ENCODE peak calls at places on chromosome 1, in four cellular contexts. Z, L, E and P are unnamed samples.

GRCh38 chr1:245155186-245156040 is 628 bp downstream of the KIF26B start:
- DNase-seq in Z (no peak), L (no peak), E (no peak), P (no peak)

GRCh38 chr1:168585191-168585590 is 8.8 kb downstream of the XCL1 start:
- DNase-seq in Z (no peak), L (no peak), E (no peak), P (no peak)

GRCh38 chr1:174692313-174692712 is 244.5 kb downstream of the GPR52 start:
- DNase-seq in Z (no peak), L (no peak), E (no peak), P (no peak)

GRCh38 chr1:54970901-54971300 is 9.5 kb upstream of the TMEM61 start:
- DNase-seq in Z (no peak), L (no peak), E (no peak), P (no peak)

GRCh38 chr1:222266223-222267215 is 281.4 kb downstream of the HHIPL2 start:
- DNase-seq in Z (no peak), L (no peak), E (no peak), P (no peak)

GRCh38 chr1:225318706-225319575 is 108.9 kb downstream of the LBR start:
- DNase-seq in Z (no peak), L (peak), E (no peak), P (no peak)

GRCh38 chr1:232551281-232551835 is 78.6 kb downstream of the SIPA1L2 start:
- DNase-seq in Z (no peak), L (no peak), E (no peak), P (no peak)

GRCh38 chr1:39485046-39485803 is 6.2 kb upstream of the BMP8A start:
- DNase-seq in Z (peak), L (no peak), E (peak), P (no peak)

GRCh38 chr1:68216088-68216487 is 16.2 kb downstream of the WLS start:
- DNase-seq in Z (no peak), L (no peak), E (no peak), P (no peak)

GRCh38 chr1:208184993-208185703 is 59.0 kb downstream of the PLXNA2 start:
- DNase-seq in Z (no peak), L (no peak), E (no peak), P (no peak)

GRCh38 chr1:168466703-168467081 is 77.1 kb downstream of the XCL2 start:
- DNase-seq in Z (no peak), L (no peak), E (no peak), P (no peak)

GRCh38 chr1:115545791-115546733 is 95.7 kb upstream of the VANGL1 start:
- DNase-seq in Z (peak), L (no peak), E (no peak), P (no peak)

GRCh38 chr1:178548108-178548507 is 35.2 kb downstream of the TEX35 start:
- DNase-seq in Z (no peak), L (no peak), E (no peak), P (no peak)

GRCh38 chr1:12554521-12555305 is 63.3 kb downstream of the DHRS3 start:
- DNase-seq in Z (no peak), L (no peak), E (no peak), P (no peak)

GRCh38 chr1:32969556-32969955 is 4.9 kb upstream of the RNF19B start:
- DNase-seq in Z (no peak), L (no peak), E (no peak), P (no peak)

GRCh38 chr1:28296401-28297220 is 32.2 kb upstream of the MED18 start:
- DNase-seq in Z (no peak), L (no peak), E (no peak), P (no peak)

GRCh38 chr1:168960595-168960994 is 145.9 kb upstream of the ATP1B1 start:
- DNase-seq in Z (no peak), L (no peak), E (no peak), P (no peak)

GRCh38 chr1:246161626-246162025 is 345.5 kb downstream of the SMYD3 start:
- DNase-seq in Z (no peak), L (no peak), E (no peak), P (no peak)

GRCh38 chr1:239742416-239743109 is 349.1 kb upstream of the FMN2 start:
- DNase-seq in Z (no peak), L (no peak), E (no peak), P (no peak)

GRCh38 chr1:217614319-217614718 is 16.6 kb downstream of the GPATCH2 start:
- DNase-seq in Z (no peak), L (no peak), E (no peak), P (no peak)

GRCh38 chr1:91944087-91944486 is 5.1 kb upstream of the BRDT start:
- DNase-seq in Z (no peak), L (no peak), E (no peak), P (no peak)

GRCh38 chr1:152880316-152880715 is 2.2 kb downstream of the SMCP start:
- DNase-seq in Z (no peak), L (no peak), E (no peak), P (no peak)

GRCh38 chr1:27099154-27099903 is 55.6 kb downstream of the SLC9A1 start:
- DNase-seq in Z (peak), L (peak), E (peak), P (no peak)

GRCh38 chr1:197808843-197809242 is 33.6 kb upstream of the DENND1B start:
- DNase-seq in Z (no peak), L (no peak), E (no peak), P (no peak)

GRCh38 chr1:237120683-237121082 is 78.7 kb downstream of the RYR2 start:
- DNase-seq in Z (no peak), L (no peak), E (no peak), P (no peak)

GRCh38 chr1:10765734-10766478 is 30.5 kb downstream of the CASZ1 start:
- DNase-seq in Z (no peak), L (no peak), E (no peak), P (no peak)

GRCh38 chr1:51203121-51203873 is 32.8 kb upstream of the RNF11 start:
- DNase-seq in Z (no peak), L (no peak), E (no peak), P (no peak)

GRCh38 chr1:93419344-93419743 is 28.6 kb upstream of the FNBP1L start:
- DNase-seq in Z (no peak), L (no peak), E (no peak), P (no peak)